ENCODE peak calls at places on chromosomes 3 and 15, in seven cellular contexts. I is left cardiac atrium; X is Jurkat, Clone E6-1; P is right lobe of liver; W is GM13977; L is bronchial epithelial cell; K is fibroblast of pulmonary artery. J is an unnamed sample.
A peak's percentile ranks its signal among the peaks of the same experiment; 100 is the strongest.

GRCh38 chr3:197501879-197502620 is 53.7 kb downstream of the BDH1 start:
- DNase-seq in X (peak; percentile 20), P (peak; percentile 63), L (peak; percentile 88), K (peak; percentile 66), I (no peak), W (peak; percentile 86), J (no peak)

GRCh38 chr15:84879088-84879780 is 5.2 kb upstream of the SLC28A1 start:
- DNase-seq in K (no peak), I (no peak), X (no peak), L (no peak), P (no peak), W (no peak), J (no peak)

GRCh38 chr15:33912326-33912725 is 56.0 kb upstream of the CHRM5 start:
- DNase-seq in W (no peak), K (no peak), X (no peak), P (no peak), I (no peak), L (no peak), J (no peak)

GRCh38 chr15:62850791-62851291 is 191.7 kb upstream of the TPM1 start:
- DNase-seq in P (no peak), K (peak; percentile 74), X (no peak), L (peak; percentile 59), W (no peak), I (no peak), J (peak; percentile 43)

GRCh38 chr15:50890751-50891150 is 17.7 kb upstream of the AP4E1 start:
- DNase-seq in I (no peak), K (no peak), P (no peak), W (no peak), X (no peak), L (no peak), J (no peak)

GRCh38 chr3:39166134-39166710 is 12.8 kb upstream of the CSRNP1 start:
- DNase-seq in X (no peak), P (no peak), L (peak; percentile 93), I (peak; percentile 79), W (no peak), K (peak; percentile 94), J (no peak)

GRCh38 chr15:92451225-92451825 is 57.6 kb downstream of the ST8SIA2 start:
- DNase-seq in X (no peak), P (no peak), L (peak; percentile 15), K (peak; percentile 4), W (no peak), I (no peak), J (no peak)

GRCh38 chr15:66803182-66803729 is 101.2 kb downstream of the SMAD6 start:
- DNase-seq in X (no peak), P (peak; percentile 76), K (peak; percentile 98), I (peak; percentile 94), W (no peak), L (peak; percentile 88), J (peak; percentile 96)

GRCh38 chr3:182795383-182795782 is 2.1 kb downstream of the ATP11B start:
- DNase-seq in X (peak; percentile 86), P (no peak), W (peak; percentile 45), I (no peak), K (no peak), L (peak; percentile 73), J (peak; percentile 36)

GRCh38 chr3:77816470-77816869 is 776.6 kb downstream of the ROBO2 start:
- DNase-seq in K (no peak), X (no peak), I (no peak), W (no peak), L (no peak), P (no peak), J (no peak)

GRCh38 chr3:62874398-62875102 is 666 bp downstream of the CADPS start:
- DNase-seq in I (no peak), P (no peak), K (no peak), X (no peak), W (peak; percentile 9), L (no peak), J (no peak)

GRCh38 chr3:98817546-98817945 is 54.4 kb downstream of the ST3GAL6 start:
- DNase-seq in I (no peak), K (peak; percentile 80), X (peak; percentile 47), P (no peak), L (peak; percentile 63), W (peak; percentile 44), J (peak; percentile 41)

GRCh38 chr15:67920524-67921240 is 80.8 kb upstream of the RNU6-1 start:
- DNase-seq in I (no peak), W (no peak), K (no peak), X (no peak), P (no peak), L (no peak), J (no peak)

GRCh38 chr3:4021162-4021561 is 221.9 kb downstream of the LRRN1 start:
- DNase-seq in P (no peak), L (no peak), K (no peak), W (no peak), I (no peak), X (no peak), J (no peak)

GRCh38 chr3:159252772-159253384 is 451.0 kb downstream of the MFSD1 start:
- DNase-seq in W (peak; percentile 9), L (peak; percentile 71), P (no peak), K (peak; percentile 81), I (no peak), X (peak; percentile 31), J (peak; percentile 17)

GRCh38 chr15:38886315-38887163 is 321.9 kb upstream of the RASGRP1 start:
- DNase-seq in W (no peak), X (no peak), K (peak; percentile 94), L (peak; percentile 90), P (no peak), I (no peak), J (peak; percentile 78)

GRCh38 chr3:105798381-105798934 is 70.4 kb downstream of the CBLB start:
- DNase-seq in L (no peak), W (peak; percentile 39), P (no peak), K (no peak), X (peak; percentile 75), I (no peak), J (no peak)

GRCh38 chr3:31906182-31906581 is 74.9 kb downstream of the OSBPL10 start:
- DNase-seq in X (no peak), L (peak; percentile 24), W (no peak), I (no peak), K (no peak), P (no peak), J (peak; percentile 19)

GRCh38 chr15:28915041-28915810 is 29.5 kb downstream of the APBA2 start:
- DNase-seq in I (no peak), X (no peak), W (no peak), K (no peak), L (no peak), P (no peak), J (no peak)

GRCh38 chr3:188208751-188209433 is 54.9 kb downstream of the LPP start:
- DNase-seq in I (no peak), K (peak; percentile 56), P (no peak), W (no peak), X (no peak), L (peak; percentile 21), J (no peak)

GRCh38 chr3:188421151-188421821 is 267.3 kb downstream of the LPP start:
- DNase-seq in L (peak; percentile 45), K (peak; percentile 80), I (no peak), P (no peak), W (no peak), X (no peak), J (peak; percentile 7)

GRCh38 chr3:18586076-18586475 is 160.9 kb upstream of the SATB1 start:
- DNase-seq in P (no peak), I (no peak), X (no peak), W (no peak), L (peak; percentile 51), K (no peak), J (no peak)

GRCh38 chr15:85742186-85742751 is 52.5 kb downstream of the KLHL25 start:
- DNase-seq in K (peak; percentile 42), L (no peak), P (no peak), W (no peak), X (no peak), I (no peak), J (no peak)

GRCh38 chr3:73399666-73400253 is 225.0 kb downstream of the PDZRN3 start:
- DNase-seq in K (no peak), I (no peak), L (no peak), W (no peak), P (no peak), X (no peak), J (no peak)

GRCh38 chr3:72655151-72655551 is 193.1 kb downstream of the SHQ1 start:
- DNase-seq in X (no peak), W (no peak), L (no peak), K (peak; percentile 18), P (no peak), I (no peak), J (no peak)

GRCh38 chr15:53472210-53472609 is 287.3 kb downstream of the WDR72 start:
- DNase-seq in P (no peak), X (no peak), K (no peak), I (no peak), L (no peak), W (no peak), J (no peak)

GRCh38 chr3:12484983-12485327 is 675 bp downstream of the TSEN2 start:
- DNase-seq in L (peak; percentile 14), I (no peak), X (no peak), P (no peak), W (no peak), K (no peak), J (no peak)

GRCh38 chr15:81133782-81134461 is at the start of gene CFAP161:
- DNase-seq in P (peak; percentile 60), I (peak; percentile 91), K (peak; percentile 73), L (peak; percentile 61), W (peak; percentile 64), X (no peak), J (peak; percentile 70)

GRCh38 chr3:146581080-146581601 is 24.0 kb downstream of the PLSCR5 start:
- DNase-seq in W (no peak), L (peak; percentile 67), X (no peak), I (no peak), K (peak; percentile 38), P (no peak), J (no peak)

GRCh38 chr3:139548801-139549200 is 9.3 kb upstream of the RBP1 start:
- DNase-seq in L (no peak), K (no peak), W (no peak), X (no peak), I (no peak), P (no peak), J (no peak)

GRCh38 chr15:51853987-51854386 is 24.5 kb downstream of the TMOD3 start:
- DNase-seq in K (no peak), W (no peak), L (no peak), P (no peak), I (no peak), X (no peak), J (no peak)

GRCh38 chr15:38691365-38691764 is 126.8 kb upstream of the RASGRP1 start:
- DNase-seq in I (no peak), L (no peak), W (no peak), K (no peak), X (no peak), P (no peak), J (no peak)

GRCh38 chr15:62165029-62165792 is at the start of gene C2CD4B:
- DNase-seq in W (no peak), L (no peak), K (peak; percentile 80), I (peak; percentile 80), X (no peak), P (peak; percentile 79), J (no peak)

GRCh38 chr15:92074646-92075045 is 221.1 kb downstream of the SLCO3A1 start:
- DNase-seq in K (peak; percentile 65), L (peak; percentile 79), P (peak; percentile 58), I (peak; percentile 79), W (no peak), X (no peak), J (no peak)

GRCh38 chr15:39860200-39860599 is 59.9 kb downstream of the GPR176 start:
- DNase-seq in W (no peak), P (no peak), X (no peak), K (no peak), I (no peak), L (no peak), J (no peak)

GRCh38 chr15:40955141-40955903 is 2.1 kb downstream of the CHAC1 start:
- DNase-seq in K (no peak), P (no peak), I (no peak), X (no peak), W (no peak), L (no peak), J (no peak)

GRCh38 chr3:170046269-170047132 is 8.7 kb downstream of the GPR160 start:
- DNase-seq in X (no peak), W (no peak), I (no peak), L (no peak), P (no peak), K (no peak), J (no peak)

GRCh38 chr3:53773586-53774368 is 72.4 kb downstream of the CHDH start:
- DNase-seq in L (peak; percentile 65), P (no peak), I (no peak), X (no peak), K (peak; percentile 76), W (peak; percentile 59), J (no peak)

J was measured in RWPE1.